ENCODE peak calls at places on chromosomes 6 and 20, in eight cellular contexts. I is iPS-NIHi11; S is naive B cell; F is naive thymus-derived CD8-positive, alpha-beta T cell; J is stomach; L is LoVo; X is H9; A is psoas muscle. Z is an unnamed sample.

GRCh38 chr20:62759981-62760431 is 36.3 kb upstream of the MRGBP start:
- DNase-seq in F (no peak), A (no peak), L (no peak), J (no peak), X (no peak), S (no peak), I (no peak), Z (no peak)

GRCh38 chr6:1063671-1064355 is 248.1 kb upstream of the FOXQ1 start:
- DNase-seq in F (no peak), A (no peak), S (no peak), L (no peak), J (peak), I (no peak), X (no peak), Z (no peak)

GRCh38 chr20:63096681-63097335 is 90.0 kb upstream of the BHLHE23 start:
- DNase-seq in S (no peak), J (no peak), X (peak), I (peak), F (no peak), L (no peak), A (no peak), Z (no peak)

GRCh38 chr20:7248392-7248992 is 481.0 kb downstream of the BMP2 start:
- DNase-seq in I (no peak), J (no peak), L (no peak), X (no peak), A (no peak), S (no peak), F (no peak), Z (no peak)

GRCh38 chr6:7721654-7722053 is 4.2 kb upstream of the BMP6 start:
- DNase-seq in J (no peak), A (no peak), S (no peak), F (no peak), I (no peak), X (no peak), L (peak), Z (no peak)

GRCh38 chr6:71345505-71345904 is 56.9 kb downstream of the OGFRL1 start:
- DNase-seq in J (no peak), I (no peak), F (no peak), L (no peak), X (no peak), S (no peak), A (no peak), Z (no peak)

GRCh38 chr20:17644451-17644850 is 37.6 kb downstream of the RRBP1 start:
- DNase-seq in X (no peak), I (no peak), L (no peak), J (peak), A (peak), S (no peak), F (no peak), Z (no peak)

GRCh38 chr6:13302751-13303667 is 25.3 kb downstream of the TBC1D7 start:
- DNase-seq in S (peak), A (peak), F (no peak), J (peak), L (peak), I (no peak), X (no peak), Z (peak)

GRCh38 chr20:4717816-4718215 is 3.9 kb upstream of the PRND start:
- DNase-seq in L (no peak), S (no peak), X (no peak), J (no peak), I (no peak), A (no peak), F (no peak), Z (no peak)

GRCh38 chr20:25214824-25215223 is 19.3 kb downstream of the ENTPD6 start:
- DNase-seq in J (no peak), S (no peak), I (no peak), A (no peak), F (no peak), X (no peak), L (no peak), Z (no peak)

GRCh38 chr6:142240203-142240602 is 61.6 kb upstream of the ADGRG6 start:
- DNase-seq in S (no peak), I (no peak), J (no peak), A (no peak), F (no peak), L (no peak), X (no peak), Z (no peak)

GRCh38 chr6:37222125-37222967 is 35.2 kb upstream of the TBC1D22B start:
- DNase-seq in L (peak), I (peak), A (peak), S (peak), F (peak), J (peak), X (peak), Z (peak)

GRCh38 chr20:22740829-22741228 is 156.5 kb upstream of the FOXA2 start:
- DNase-seq in S (no peak), F (no peak), X (no peak), J (no peak), A (no peak), I (no peak), L (no peak), Z (no peak)

GRCh38 chr20:36307412-36308317 is 1.5 kb downstream of the DLGAP4 start:
- DNase-seq in F (no peak), X (no peak), L (no peak), S (no peak), I (peak), J (peak), A (no peak), Z (no peak)

GRCh38 chr20:58140787-58141396 is 87.6 kb downstream of the ANKRD60 start:
- DNase-seq in X (no peak), I (no peak), L (no peak), F (no peak), J (no peak), S (no peak), A (no peak), Z (no peak)

GRCh38 chr20:1301031-1301529 is 27.9 kb downstream of the SDCBP2 start:
- DNase-seq in L (peak), I (peak), J (no peak), A (no peak), F (peak), S (no peak), X (peak), Z (peak)

GRCh38 chr20:58880994-58881752 is 28.7 kb downstream of the GNAS start:
- DNase-seq in S (no peak), F (no peak), I (no peak), J (no peak), X (no peak), L (no peak), A (no peak), Z (no peak)

GRCh38 chr20:48932375-48932941 is 10.9 kb downstream of the ARFGEF2 start:
- DNase-seq in J (no peak), S (no peak), X (no peak), F (no peak), I (no peak), A (no peak), L (no peak), Z (peak)

GRCh38 chr6:17289491-17290106 is 8.4 kb downstream of the RBM24 start:
- DNase-seq in F (no peak), L (no peak), A (peak), S (no peak), I (no peak), X (no peak), J (no peak), Z (no peak)